ENCODE peak calls at places on chromosomes 12 and 14, in nine cellular contexts. A, X, P, Q, D, R, U, G and L are unnamed samples. For H3K9me3, the result is how much of the 10 kb centered on the place peaks cover.

GRCh38 chr12:62261876-62262275 is 1.7 kb downstream of the USP15 start:
- DNase-seq in A (no peak), X (no peak), P (no peak), Q (no peak), D (no peak), R (no peak), U (no peak), G (no peak), L (no peak)

GRCh38 chr12:1204581-1205121 is 213.6 kb downstream of the ERC1 start:
- DNase-seq in A (no peak), X (no peak), P (no peak), Q (no peak), D (no peak), R (peak), U (peak), G (no peak), L (no peak)

GRCh38 chr14:88993946-88994345 is 169.5 kb downstream of the TTC8 start:
- DNase-seq in A (no peak), X (no peak), P (no peak), Q (no peak), D (no peak), R (no peak), U (no peak), G (no peak), L (no peak)

GRCh38 chr14:99779751-99780150 is 13.5 kb upstream of the EML1 start:
- DNase-seq in A (no peak), X (no peak), P (no peak), Q (no peak), D (no peak), R (no peak), U (no peak), G (no peak), L (no peak)

GRCh38 chr12:64895541-64895940 is 71.1 kb downstream of the TBC1D30 start:
- DNase-seq in A (no peak), X (no peak), P (no peak), Q (no peak), D (no peak), R (no peak), U (no peak), G (no peak), L (no peak)

GRCh38 chr14:53953828-53954550 is 2.6 kb downstream of the BMP4 start:
- DNase-seq in A (peak), X (peak), P (peak), Q (no peak), D (peak), R (no peak), U (peak), G (peak), L (peak)

GRCh38 chr14:104082807-104083206 is 2.7 kb upstream of the ASPG start:
- DNase-seq in A (peak), X (no peak), P (no peak), Q (no peak), D (peak), R (no peak), U (peak), G (peak), L (peak)

GRCh38 chr12:72075401-72075800 is 136.8 kb downstream of the TPH2 start:
- DNase-seq in A (no peak), X (no peak), P (no peak), Q (peak), D (no peak), R (no peak), U (peak), G (no peak), L (no peak)

GRCh38 chr12:51525518-51525917 is 65.5 kb upstream of the SCN8A start:
- DNase-seq in A (no peak), X (no peak), P (no peak), Q (no peak), D (no peak), R (no peak), U (no peak), G (no peak), L (no peak)

GRCh38 chr12:63668028-63668799 is at the start of gene DPY19L2:
- DNase-seq in A (peak), X (no peak), P (peak), Q (peak), D (peak), R (peak), U (peak), G (peak), L (peak)

GRCh38 chr12:124094733-124095132 is 121.7 kb downstream of the ZNF664 start:
- DNase-seq in A (no peak), X (no peak), P (no peak), Q (no peak), D (no peak), R (no peak), U (no peak), G (no peak), L (no peak)

GRCh38 chr14:81137316-81137715 is 83.4 kb downstream of the GTF2A1 start:
- DNase-seq in A (no peak), X (no peak), P (no peak), Q (no peak), D (no peak), R (no peak), U (peak), G (no peak), L (no peak)

GRCh38 chr14:62847168-62847567 is 198.1 kb downstream of the KCNH5 start:
- DNase-seq in A (no peak), X (no peak), P (no peak), Q (no peak), D (no peak), R (no peak), U (no peak), G (no peak), L (no peak)

GRCh38 chr14:50062438-50063039 is 53.8 kb downstream of the VCPKMT start:
- DNase-seq in A (no peak), X (peak), P (no peak), Q (peak), D (no peak), R (no peak), U (peak), G (no peak), L (peak)

GRCh38 chr12:53550595-53550994 is 43.3 kb upstream of the NPFF start:
- DNase-seq in A (no peak), X (no peak), P (no peak), Q (no peak), D (no peak), R (no peak), U (no peak), G (no peak), L (no peak)

GRCh38 chr14:57390806-57391562 is 598 bp downstream of the NAA30 start:
- DNase-seq in A (peak), X (peak), P (peak), Q (peak), D (peak), R (peak), U (peak), G (peak), L (peak)

GRCh38 chr12:3313655-3314305 is 177.2 kb upstream of the PRMT8 start:
- DNase-seq in A (no peak), X (peak), P (peak), Q (peak), D (no peak), R (peak), U (peak), G (no peak), L (no peak)

GRCh38 chr14:95998656-95999055 is 40.5 kb upstream of the C14orf132 start:
- DNase-seq in A (no peak), X (no peak), P (no peak), Q (no peak), D (no peak), R (no peak), U (peak), G (no peak), L (no peak)

GRCh38 chr14:23590198-23590597 is 11.6 kb upstream of the JPH4 start:
- DNase-seq in A (no peak), X (no peak), P (no peak), Q (no peak), D (no peak), R (no peak), U (no peak), G (no peak), L (no peak)

GRCh38 chr14:99441918-99442317 is 38.7 kb downstream of the SETD3 start:
- DNase-seq in A (no peak), X (no peak), P (no peak), Q (no peak), D (no peak), R (no peak), U (no peak), G (no peak), L (no peak)

GRCh38 chr12:89880695-89881350 is 172.2 kb upstream of the ATP2B1 start:
- DNase-seq in A (no peak), X (no peak), P (no peak), Q (no peak), D (no peak), R (peak), U (no peak), G (no peak), L (no peak)

GRCh38 chr12:18368594-18368993 is 107.3 kb downstream of the PIK3C2G start:
- DNase-seq in A (no peak), X (no peak), P (no peak), Q (no peak), D (no peak), R (no peak), U (peak), G (no peak), L (no peak)

GRCh38 chr14:89401783-89402182 is 15.2 kb downstream of the FOXN3 start:
- DNase-seq in A (no peak), X (no peak), P (no peak), Q (no peak), D (no peak), R (no peak), U (no peak), G (no peak), L (no peak)

GRCh38 chr14:101507306-101508150 is 53.8 kb upstream of the DIO3 start:
- DNase-seq in A (no peak), X (no peak), P (no peak), Q (peak), D (peak), R (no peak), U (no peak), G (peak), L (peak)

GRCh38 chr14:100547633-100548294 is 39.5 kb downstream of the BEGAIN start:
- DNase-seq in A (peak), X (no peak), P (no peak), Q (no peak), D (peak), R (no peak), U (no peak), G (peak), L (peak)

GRCh38 chr14:36866867-36867266 is 205.2 kb downstream of the PAX9 start:
- DNase-seq in A (no peak), X (no peak), P (no peak), Q (no peak), D (no peak), R (peak), U (no peak), G (no peak), L (no peak)

GRCh38 chr14:94123868-94124267 is 5.5 kb downstream of the IFI27L2 start:
- DNase-seq in A (no peak), X (no peak), P (no peak), Q (no peak), D (no peak), R (no peak), U (no peak), G (no peak), L (no peak)

GRCh38 chr12:104250366-104251125 is 35.0 kb downstream of the TXNRD1 start:
- DNase-seq in A (no peak), X (no peak), P (no peak), Q (no peak), D (no peak), R (no peak), U (no peak), G (no peak), L (no peak)

DNA sequence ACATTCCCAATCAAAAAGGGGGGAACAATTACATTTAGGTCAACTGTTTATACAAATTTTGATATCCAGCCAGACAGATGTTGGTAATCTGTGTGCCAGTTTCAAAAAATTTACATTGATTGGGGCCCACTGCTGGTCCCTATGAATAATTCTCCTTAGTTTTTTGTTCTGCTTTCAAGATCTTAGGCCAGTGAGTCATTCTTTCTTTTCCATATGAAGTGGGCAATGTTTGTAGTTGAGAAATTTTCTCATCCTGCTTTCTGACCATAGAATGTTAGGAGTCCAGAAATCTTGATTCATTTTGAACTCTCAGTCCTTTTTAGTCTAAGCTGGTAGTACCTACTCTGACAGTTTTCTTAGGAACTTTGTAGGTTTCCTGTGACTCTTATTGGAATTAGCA is 244.3 kb downstream of the DIO2 start:
- DNase-seq in A (no peak), X (no peak), P (no peak), Q (no peak), D (no peak), R (no peak), U (no peak), G (no peak), L (no peak)
- H3K9me3 ChIP-seq in A (under half), X (under half), P (under half), Q (under half), D (under half), R (under half), U (under half), G (under half), L (under half)

GRCh38 chr14:85532981-85533820 is 3.3 kb downstream of the FLRT2 start:
- DNase-seq in A (peak), X (no peak), P (peak), Q (peak), D (peak), R (no peak), U (peak), G (peak), L (peak)

GRCh38 chr14:85530626-85531025 is 682 bp downstream of the FLRT2 start:
- DNase-seq in A (no peak), X (no peak), P (no peak), Q (no peak), D (no peak), R (no peak), U (no peak), G (no peak), L (no peak)

GRCh38 chr14:85532570-85532969 is 2.6 kb downstream of the FLRT2 start:
- DNase-seq in A (no peak), X (no peak), P (no peak), Q (no peak), D (no peak), R (no peak), U (no peak), G (no peak), L (no peak)

GRCh38 chr14:85531141-85531593 is 1.2 kb downstream of the FLRT2 start:
- DNase-seq in A (peak), X (no peak), P (peak), Q (peak), D (peak), R (no peak), U (peak), G (peak), L (peak)

GRCh38 chr14:85531594-85532391 is 1.8 kb downstream of the FLRT2 start:
- DNase-seq in A (peak), X (no peak), P (peak), Q (peak), D (peak), R (no peak), U (peak), G (peak), L (peak)
- TF ChIP-seq CTCF in A (peak), X (no peak), P (peak), Q (peak), D (no peak), R (no peak), U (peak), G (no peak), L (peak)

GRCh38 chr12:6334359-6334758 is 7.5 kb downstream of the TNFRSF1A start:
- DNase-seq in A (no peak), X (no peak), P (no peak), Q (no peak), D (no peak), R (no peak), U (no peak), G (no peak), L (no peak)
- H3K4me3 ChIP-seq in A (no peak), X (no peak), P (no peak), Q (no peak), D (no peak), R (no peak), U (no peak), G (peak), L (no peak)

GRCh38 chr12:75327642-75328041 is 2.5 kb downstream of the CAPS2 start:
- DNase-seq in A (no peak), X (no peak), P (no peak), Q (no peak), D (no peak), R (no peak), U (no peak), G (no peak), L (no peak)
- H3K9me3 ChIP-seq in A (under half), X (under half), P (under half), Q (under half), D (under half), R (under half), U (under half), G (under half), L (under half)